ENCODE peak calls at places on chromosomes 6 and 20, in six cellular contexts. X is uterus, C is astrocyte of the spinal cord, K is foreskin fibroblast, V is psoas muscle, W is lower leg skin. D is an unnamed sample.

GRCh38 chr20:3430376-3431069 is 23.1 kb upstream of the DNAAF9 start:
- DNase-seq in X (no peak), C (no peak), K (no peak), V (no peak), W (no peak), D (no peak)

GRCh38 chr6:129617986-129618385 is 92.0 kb downstream of the ARHGAP18 start:
- DNase-seq in X (no peak), C (no peak), K (no peak), V (no peak), W (no peak), D (no peak)

GRCh38 chr6:36364669-36365479 is 22.6 kb downstream of the ETV7 start:
- DNase-seq in X (no peak), C (no peak), K (no peak), V (no peak), W (no peak), D (no peak)

GRCh38 chr20:43586641-43587040 is 4.1 kb upstream of the IFT52 start:
- DNase-seq in X (no peak), C (no peak), K (no peak), V (no peak), W (no peak), D (no peak)

GRCh38 chr6:117840541-117840983 is 66.5 kb upstream of the SLC35F1 start:
- DNase-seq in X (no peak), C (peak), K (peak), V (no peak), W (no peak), D (peak)

GRCh38 chr6:157244175-157244574 is 79.1 kb downstream of the TMEM242 start:
- DNase-seq in X (no peak), C (no peak), K (peak), V (no peak), W (peak), D (peak)

GRCh38 chr6:46793138-46793537 is at the start of gene MEP1A:
- DNase-seq in X (no peak), C (no peak), K (no peak), V (no peak), W (no peak), D (no peak)

GRCh38 chr6:154301086-154301625 is 55.4 kb downstream of the IPCEF1 start:
- DNase-seq in X (no peak), C (no peak), K (peak), V (no peak), W (no peak), D (no peak)

GRCh38 chr20:50144362-50144761 is 9.2 kb downstream of the PEDS1 start:
- DNase-seq in X (peak), C (peak), K (peak), V (peak), W (peak), D (peak)

GRCh38 chr6:33091957-33092356 is 16.2 kb downstream of the HLA-DPB1 start:
- DNase-seq in X (no peak), C (no peak), K (no peak), V (peak), W (no peak), D (no peak)

GRCh38 chr20:48928832-48929725 is 7.6 kb downstream of the ARFGEF2 start:
- DNase-seq in X (no peak), C (peak), K (no peak), V (no peak), W (no peak), D (no peak)

GRCh38 chr6:36911946-36912555 is 26.3 kb downstream of the C6orf89 start:
- DNase-seq in X (no peak), C (no peak), K (peak), V (no peak), W (no peak), D (no peak)

GRCh38 chr6:157271911-157272310 is 51.4 kb downstream of the TMEM242 start:
- DNase-seq in X (no peak), C (no peak), K (no peak), V (no peak), W (no peak), D (no peak)

GRCh38 chr6:125733516-125734300 is 15.7 kb upstream of the HEY2 start:
- DNase-seq in X (no peak), C (no peak), K (no peak), V (no peak), W (no peak), D (no peak)

GRCh38 chr20:51767867-51768758 is at the start of gene ATP9A:
- DNase-seq in X (peak), C (no peak), K (peak), V (peak), W (no peak), D (no peak)

GRCh38 chr6:76612818-76613452 is 540.5 kb upstream of the IMPG1 start:
- DNase-seq in X (no peak), C (no peak), K (no peak), V (no peak), W (no peak), D (no peak)

DNA sequence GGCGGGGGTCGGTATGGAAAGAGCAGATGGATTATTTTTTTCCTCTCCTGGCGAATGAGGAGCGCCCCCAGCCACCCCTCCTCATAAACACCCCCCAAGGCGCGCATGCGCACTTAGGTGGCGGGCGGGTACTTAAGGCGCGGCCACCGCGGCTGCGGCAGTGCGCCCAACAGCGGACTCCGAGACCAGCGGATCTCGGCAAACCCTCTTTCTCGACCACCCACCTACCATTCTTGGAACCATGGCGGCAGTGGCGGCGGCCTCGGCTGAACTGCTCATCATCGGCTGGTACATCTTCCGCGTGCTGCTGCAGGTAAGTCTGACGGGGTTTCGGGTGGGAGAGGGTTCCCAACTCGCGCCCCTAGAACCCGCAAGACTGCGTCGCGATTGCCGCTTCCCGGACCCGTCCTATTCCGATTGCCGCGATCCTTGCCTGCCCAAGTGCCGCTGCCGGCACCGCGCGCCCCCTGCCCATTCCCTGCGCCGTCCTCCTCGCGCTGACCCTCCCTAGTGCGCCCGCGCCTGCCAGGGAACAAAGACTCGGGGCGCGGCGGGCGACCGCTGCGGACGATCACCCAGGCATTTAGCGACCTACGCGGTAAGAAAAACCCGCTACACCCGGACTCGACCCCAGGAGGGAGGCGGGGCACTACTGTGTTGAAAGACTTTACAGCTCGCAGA is at the start of gene NNAT:
- DNase-seq in X (no peak), C (no peak), K (no peak), V (no peak), W (no peak), D (no peak)
- H3K4me3 ChIP-seq in X (peak), C (peak), K (peak), V (peak), W (no peak), D (peak)

DNA sequence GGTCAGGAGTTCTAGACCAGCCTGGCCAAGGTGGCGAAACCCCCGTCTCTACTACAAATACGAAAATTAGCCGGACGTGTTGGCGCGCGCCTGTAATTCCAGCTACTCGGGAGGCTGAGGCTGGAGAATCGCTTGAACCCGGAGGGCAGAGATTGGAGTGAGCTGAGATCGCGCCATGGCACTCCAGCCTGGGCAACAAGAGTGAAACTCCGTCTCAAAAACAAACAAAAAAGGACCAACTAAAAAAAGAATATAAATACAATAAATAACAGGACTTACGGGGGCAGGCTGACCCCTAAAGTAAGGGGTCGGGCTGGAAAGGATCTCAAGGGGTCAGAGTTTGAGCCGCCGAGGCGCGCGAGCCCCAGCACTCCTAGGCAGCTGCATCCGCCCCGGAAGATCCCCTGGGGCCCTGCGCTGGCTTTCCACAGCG is 509 bp upstream of the TPD52L2 start:
- DNase-seq in X (no peak), C (no peak), K (no peak), V (no peak), W (no peak), D (no peak)
- TF ChIP-seq CTCF in X (no peak), C (no peak), K (no peak), V (peak), W (no peak), D (no peak)

GRCh38 chr6:5671604-5672559 is 334.8 kb downstream of the NRN1 start:
- DNase-seq in X (no peak), C (no peak), K (peak), V (peak), W (no peak), D (peak)
- H3K4me3 ChIP-seq in X (no peak), C (no peak), K (no peak), V (peak), W (no peak), D (no peak)

GRCh38 chr6:168195712-168196111 is 116.7 kb upstream of the FRMD1 start:
- DNase-seq in X (peak), C (no peak), K (no peak), V (no peak), W (no peak), D (no peak)

GRCh38 chr6:168192195-168192900 is 113.3 kb upstream of the FRMD1 start:
- DNase-seq in X (peak), C (no peak), K (no peak), V (no peak), W (no peak), D (no peak)

GRCh38 chr6:168192901-168193815 is 114.1 kb upstream of the FRMD1 start:
- DNase-seq in X (peak), C (no peak), K (no peak), V (no peak), W (no peak), D (no peak)

GRCh38 chr6:168194732-168195565 is 115.9 kb upstream of the FRMD1 start:
- DNase-seq in X (peak), C (no peak), K (no peak), V (no peak), W (no peak), D (no peak)

DNA sequence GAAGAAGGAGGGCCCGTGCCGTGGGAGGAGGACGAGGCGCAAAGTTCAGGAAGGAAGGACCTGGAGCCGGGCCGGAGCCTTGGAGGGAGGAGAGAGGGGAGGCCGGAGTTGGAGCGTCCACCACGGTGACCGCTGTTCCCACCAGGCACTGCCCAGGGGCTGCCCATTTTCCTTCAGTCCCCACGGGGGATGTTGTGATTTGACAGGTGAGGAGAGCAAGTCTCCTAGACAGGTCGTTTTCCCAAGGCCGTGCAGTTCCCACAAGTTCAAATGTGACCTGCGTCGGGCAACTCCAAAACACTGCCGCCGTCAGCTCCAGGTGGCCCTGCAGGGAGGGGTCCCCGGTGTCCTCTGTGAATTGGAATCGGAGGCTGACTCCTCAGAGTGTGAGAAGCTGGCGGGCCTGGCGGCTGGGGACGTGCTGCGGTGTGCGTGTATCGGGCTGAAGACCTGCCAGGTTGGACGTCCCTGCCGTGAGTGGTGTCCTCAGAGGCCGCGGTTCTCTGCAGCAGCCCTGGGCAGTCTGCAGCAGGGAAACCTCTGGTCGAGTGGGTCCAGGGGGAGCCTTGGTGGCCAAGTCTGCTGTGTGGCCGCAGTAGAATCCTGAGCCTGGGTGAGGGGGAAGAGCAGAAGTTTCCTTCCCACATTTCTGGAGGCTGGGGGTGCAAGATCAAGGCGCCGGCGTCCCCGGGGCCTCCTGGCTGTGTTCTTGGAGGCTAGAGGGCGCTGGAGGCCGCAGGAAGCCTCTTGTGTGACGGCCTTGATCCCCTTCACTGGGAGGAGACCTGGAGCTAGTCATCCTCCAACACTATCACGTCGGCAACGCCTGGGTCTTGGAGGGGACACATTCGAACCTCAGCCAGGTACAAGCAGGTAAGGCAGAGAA is 115.0 kb upstream of the FRMD1 start:
- DNase-seq in X (peak), C (no peak), K (no peak), V (no peak), W (no peak), D (no peak)
- TF ChIP-seq CTCF in X (no peak), C (no peak), K (no peak), V (no peak), W (no peak), D (no peak)

D was measured in fibroblast of mammary gland.